ENCODE peak calls at places on chromosome 21, in six cellular contexts. B, D, J, C, Y and G are unnamed samples. For H3K27me3, the result is how much of the 10 kb centered on the place peaks cover.

GRCh38 chr21:28235169-28235892 is 757.3 kb downstream of the LTN1 start:
- DNase-seq in D (no peak), J (no peak), B (no peak), Y (no peak), C (no peak), G (peak)

GRCh38 chr21:28882345-28882744 is 110.3 kb downstream of the LTN1 start:
- DNase-seq in C (no peak), D (no peak), B (no peak), Y (no peak), J (no peak), G (no peak)

GRCh38 chr21:17441370-17441769 is 71.5 kb upstream of the CXADR start:
- DNase-seq in Y (no peak), C (no peak), D (peak), J (no peak), B (no peak), G (peak)

GRCh38 chr21:17454315-17455027 is 58.4 kb upstream of the CXADR start:
- DNase-seq in C (peak), D (no peak), Y (peak), J (peak), B (peak), G (peak)

GRCh38 chr21:26572668-26573381 is at the start of gene CYYR1:
- DNase-seq in J (peak), Y (no peak), C (no peak), B (no peak), D (no peak), G (no peak)

GRCh38 chr21:26210614-26211013 is 40.0 kb upstream of the APP start:
- DNase-seq in C (no peak), D (no peak), Y (no peak), B (no peak), J (no peak), G (no peak)

GRCh38 chr21:15241997-15242767 is 177.4 kb upstream of the NRIP1 start:
- DNase-seq in D (no peak), B (no peak), J (no peak), Y (peak), C (no peak), G (no peak)

GRCh38 chr21:14500873-14501272 is 45.2 kb downstream of the SAMSN1 start:
- DNase-seq in C (no peak), B (no peak), D (no peak), Y (no peak), J (no peak), G (no peak)

GRCh38 chr21:37751268-37751975 is 164.8 kb downstream of the KCNJ6 start:
- DNase-seq in B (no peak), D (no peak), J (no peak), Y (peak), C (no peak), G (no peak)

GRCh38 chr21:15121097-15121654 is 56.4 kb upstream of the NRIP1 start:
- DNase-seq in D (no peak), B (no peak), C (no peak), Y (no peak), J (no peak), G (no peak)

GRCh38 chr21:38645282-38645681 is 147.0 kb upstream of the ERG start:
- DNase-seq in C (no peak), J (no peak), B (no peak), Y (no peak), D (no peak), G (no peak)

GRCh38 chr21:46457801-46458314 is 833 bp upstream of the DIP2A start:
- DNase-seq in Y (no peak), J (peak), C (no peak), D (peak), B (no peak), G (peak)

GRCh38 chr21:41410767-41411448 is 15.1 kb upstream of the MX1 start:
- DNase-seq in Y (no peak), J (no peak), D (no peak), C (no peak), B (no peak), G (no peak)

GRCh38 chr21:38993561-38993960 is 187.8 kb downstream of the ETS2 start:
- DNase-seq in Y (no peak), J (no peak), D (peak), B (peak), C (no peak), G (peak)

GRCh38 chr21:25750085-25750484 is 15.3 kb downstream of the GABPA start:
- DNase-seq in C (no peak), J (no peak), B (no peak), D (no peak), Y (no peak), G (no peak)

GRCh38 chr21:23307065-23307464 is 2300.2 kb downstream of the MRPL39 start:
- DNase-seq in Y (no peak), J (no peak), D (no peak), C (no peak), B (no peak), G (no peak)

GRCh38 chr21:25107708-25108107 is 499.6 kb downstream of the MRPL39 start:
- DNase-seq in B (no peak), J (no peak), Y (no peak), C (no peak), D (no peak), G (no peak)

GRCh38 chr21:40173833-40174232 is 306.6 kb downstream of the PCP4 start:
- DNase-seq in C (no peak), B (no peak), J (no peak), D (no peak), Y (no peak), G (no peak)

GRCh38 chr21:40179167-40179566 is 311.9 kb downstream of the PCP4 start:
- DNase-seq in Y (no peak), D (no peak), J (peak), B (no peak), C (no peak), G (peak)

GRCh38 chr21:40178726-40179125 is 311.5 kb downstream of the PCP4 start:
- DNase-seq in D (no peak), C (no peak), J (no peak), Y (no peak), B (no peak), G (no peak)

GRCh38 chr21:40176732-40177131 is 309.5 kb downstream of the PCP4 start:
- DNase-seq in J (no peak), D (no peak), Y (no peak), B (no peak), C (no peak), G (peak)

GRCh38 chr21:40177979-40178378 is 310.7 kb downstream of the PCP4 start:
- DNase-seq in C (no peak), D (no peak), Y (no peak), B (no peak), J (no peak), G (no peak)
- H3K27me3 ChIP-seq in C (under half), D (under half), Y (under half), B (under half), J (under half), G (under half)

GRCh38 chr21:44727321-44727720 is 15.9 kb upstream of the TSPEAR start:
- DNase-seq in C (no peak), J (no peak), B (no peak), D (no peak), Y (no peak), G (no peak)

GRCh38 chr21:44724926-44725325 is 13.6 kb upstream of the TSPEAR start:
- DNase-seq in Y (no peak), D (no peak), C (no peak), B (no peak), J (no peak), G (no peak)

GRCh38 chr21:44728716-44729115 is 17.3 kb upstream of the TSPEAR start:
- DNase-seq in B (no peak), J (no peak), D (no peak), C (no peak), Y (no peak), G (no peak)

GRCh38 chr21:44727757-44728156 is 16.4 kb upstream of the TSPEAR start:
- DNase-seq in J (no peak), C (no peak), D (no peak), Y (no peak), B (no peak), G (no peak)

DNA sequence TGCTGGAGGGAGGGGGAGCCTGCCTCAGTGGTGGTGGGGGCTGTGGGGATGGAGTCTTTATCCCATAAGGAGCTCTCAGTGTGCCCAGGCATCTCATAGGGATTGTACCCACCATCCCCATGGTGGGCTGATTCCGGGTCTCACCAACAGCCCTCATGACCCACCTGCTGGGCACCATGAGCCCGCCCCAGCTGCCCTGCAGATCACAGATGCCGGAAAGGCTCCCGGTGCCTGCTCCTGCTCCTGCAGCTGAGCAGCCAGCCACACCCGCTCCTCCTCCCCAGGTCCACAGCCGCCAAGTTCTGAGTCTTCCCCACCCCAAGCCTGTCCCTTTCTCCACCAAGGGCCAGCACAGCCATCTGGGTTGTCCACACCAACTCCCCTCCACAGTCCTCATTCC is 15.4 kb upstream of the TSPEAR start:
- DNase-seq in B (no peak), D (no peak), Y (no peak), C (no peak), J (no peak), G (no peak)
- H3K27me3 ChIP-seq in B (under half), D (under half), Y (under half), C (under half), J (under half), G (under half)

DNA sequence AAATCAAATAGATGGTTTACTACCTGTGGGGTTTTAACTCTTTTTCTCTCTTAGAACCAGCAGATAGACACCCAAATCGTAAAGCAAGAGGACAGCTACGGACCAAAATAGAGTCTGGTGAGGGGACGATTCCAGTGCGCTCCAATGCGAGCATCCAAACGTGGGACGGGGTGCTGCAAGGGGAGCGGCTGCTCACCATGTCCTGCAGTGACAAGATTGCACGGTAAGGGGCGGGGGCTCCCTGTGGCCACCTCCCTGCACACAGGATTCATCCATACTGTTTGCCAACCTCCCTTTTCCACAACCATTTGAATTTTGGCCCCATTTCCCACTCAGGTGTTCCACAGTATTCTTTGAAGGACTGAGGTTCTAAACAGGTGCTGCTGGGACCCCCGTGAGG is 102.8 kb downstream of the POFUT2 start:
- DNase-seq in D (no peak), Y (no peak), B (no peak), J (no peak), C (no peak), G (no peak)
- H3K27me3 ChIP-seq in D (under half), Y (under half), B (under half), J (under half), C (under half), G (under half)

GRCh38 chr21:36704281-36704957 is 5.5 kb downstream of the SIM2 start:
- DNase-seq in B (no peak), D (no peak), Y (no peak), J (no peak), C (no peak), G (no peak)
- H3K27me3 ChIP-seq in B (half or more), D (half or more), Y (under half), J (half or more), C (half or more), G (half or more)

DNA sequence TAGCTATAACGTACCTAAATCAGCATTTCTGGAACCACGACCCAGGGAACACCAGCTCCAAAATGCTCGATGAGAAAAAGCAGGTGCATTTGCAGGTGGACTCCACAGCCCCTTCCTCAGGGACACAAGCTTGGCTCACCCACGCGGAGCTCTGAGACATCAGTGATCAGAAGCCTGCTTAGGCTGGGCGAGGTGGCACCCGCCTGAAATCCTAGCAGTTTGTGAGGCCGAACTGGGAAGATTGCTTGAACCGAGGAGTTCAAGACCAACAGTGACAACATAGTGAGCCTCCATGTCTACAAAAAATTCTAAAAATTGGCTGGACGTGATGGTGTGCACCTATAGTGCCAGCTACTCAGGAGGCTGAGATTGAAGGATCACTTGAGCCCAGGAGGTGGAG is 2.5 kb upstream of the TSPEAR start:
- DNase-seq in C (no peak), D (peak), Y (no peak), J (peak), B (peak), G (no peak)
- H3K27me3 ChIP-seq in C (half or more), D (half or more), Y (under half), J (under half), B (under half), G (under half)

DNA sequence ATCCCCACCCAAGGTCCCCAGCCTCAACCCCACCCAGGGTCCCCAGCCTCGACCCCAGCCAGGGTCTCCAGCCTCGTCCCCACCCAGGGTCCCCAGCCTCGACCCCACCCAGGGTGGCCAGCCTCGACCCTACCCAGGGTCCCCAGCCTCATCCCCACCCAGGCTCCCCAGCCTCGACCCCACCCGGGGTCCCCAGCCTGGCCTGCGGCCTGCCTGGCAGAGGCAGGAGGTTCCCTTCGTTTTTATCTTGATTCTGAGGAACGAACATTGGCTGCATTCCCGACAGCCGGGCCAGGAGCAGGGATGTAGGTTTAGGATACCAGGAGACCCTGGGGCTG is 3.4 kb upstream of the PDE9A start:
- DNase-seq in C (no peak), B (no peak), D (peak), J (peak), Y (no peak), G (no peak)
- H3K27me3 ChIP-seq in C (under half), B (under half), D (under half), J (under half), Y (under half), G (under half)

DNA sequence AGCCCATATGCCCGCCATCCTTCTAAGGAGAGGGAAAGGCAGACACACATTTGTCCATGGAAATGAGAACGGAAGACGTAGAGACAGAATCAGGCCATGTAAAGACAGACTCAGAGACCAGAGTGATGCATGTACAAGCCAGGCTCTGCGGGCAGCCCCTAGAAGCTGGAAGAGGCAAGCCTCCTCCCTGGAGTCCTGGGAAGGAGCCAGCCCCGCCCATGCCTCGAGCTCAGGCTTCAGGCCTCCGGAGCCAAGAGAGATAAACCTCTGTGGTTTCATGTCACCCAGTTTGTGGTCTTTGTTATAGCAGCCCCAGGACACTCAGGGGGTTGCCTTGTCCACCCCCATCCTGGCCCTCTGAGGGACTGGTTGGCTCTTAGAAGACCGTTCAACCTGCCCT is 11.6 kb downstream of the PDE9A start:
- DNase-seq in B (no peak), J (no peak), C (no peak), Y (no peak), D (no peak), G (no peak)
- H3K27me3 ChIP-seq in B (under half), J (under half), C (under half), Y (under half), D (under half), G (under half)

DNA sequence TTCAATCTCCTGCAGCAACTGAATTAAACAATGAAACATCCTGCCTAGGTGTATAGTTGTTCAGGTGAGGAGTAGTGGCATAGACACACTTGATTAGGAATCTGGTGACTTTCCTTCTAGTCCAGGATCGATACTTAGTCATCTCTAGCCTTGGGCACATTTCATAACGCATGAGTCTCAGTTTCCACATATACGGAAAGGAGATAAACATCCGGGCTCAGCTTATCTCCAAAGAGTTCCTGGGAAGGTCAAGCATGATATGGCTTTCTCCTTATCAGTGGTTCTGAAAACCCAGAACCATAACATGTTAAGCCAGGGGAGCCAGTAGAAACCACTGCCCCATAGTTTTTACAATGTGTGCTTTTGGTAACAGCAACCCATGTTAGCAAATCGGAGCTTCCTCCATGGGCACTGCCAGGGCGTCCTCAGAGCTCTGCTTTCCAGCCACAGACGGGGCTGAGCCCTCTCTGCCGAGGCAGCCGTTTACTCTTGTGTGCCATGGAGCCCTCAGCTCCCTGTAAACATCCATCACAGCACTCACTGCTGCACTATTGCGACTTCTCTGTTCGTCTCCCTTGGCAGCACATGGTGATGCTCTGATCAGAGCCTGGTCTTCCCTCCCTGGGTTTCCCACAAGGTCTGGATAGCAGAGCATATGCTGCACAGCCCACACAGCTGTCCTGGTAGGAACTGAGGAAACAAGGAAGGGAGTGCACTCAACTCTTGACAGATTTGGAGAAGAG is 34.6 kb downstream of the RUNX1 start:
- DNase-seq in B (no peak), D (no peak), Y (no peak), C (no peak), J (no peak), G (no peak)
- H3K27me3 ChIP-seq in B (under half), D (under half), Y (under half), C (under half), J (under half), G (under half)

DNA sequence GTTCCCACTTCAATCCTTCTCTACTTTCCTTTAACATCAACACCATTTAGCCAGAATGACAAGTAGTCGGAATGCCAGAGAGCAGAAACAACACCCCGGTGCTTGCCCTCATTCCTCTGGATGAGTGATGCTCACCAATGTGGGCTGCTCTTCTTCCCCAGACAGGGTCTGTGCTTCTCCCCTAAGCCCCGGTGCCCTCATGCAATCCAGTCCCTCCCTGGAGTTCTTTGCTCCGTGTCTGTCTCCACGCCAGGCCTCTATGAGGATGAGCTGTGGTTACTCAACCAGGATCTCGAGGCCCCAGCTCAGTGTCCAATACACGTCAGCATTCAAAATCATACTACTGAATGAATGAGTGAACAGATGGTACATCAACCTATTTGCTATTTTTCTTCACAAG is 29.7 kb upstream of the PDE9A start:
- DNase-seq in D (no peak), B (no peak), C (no peak), Y (no peak), J (no peak), G (no peak)
- H3K27me3 ChIP-seq in D (under half), B (under half), C (under half), Y (under half), J (under half), G (under half)

DNA sequence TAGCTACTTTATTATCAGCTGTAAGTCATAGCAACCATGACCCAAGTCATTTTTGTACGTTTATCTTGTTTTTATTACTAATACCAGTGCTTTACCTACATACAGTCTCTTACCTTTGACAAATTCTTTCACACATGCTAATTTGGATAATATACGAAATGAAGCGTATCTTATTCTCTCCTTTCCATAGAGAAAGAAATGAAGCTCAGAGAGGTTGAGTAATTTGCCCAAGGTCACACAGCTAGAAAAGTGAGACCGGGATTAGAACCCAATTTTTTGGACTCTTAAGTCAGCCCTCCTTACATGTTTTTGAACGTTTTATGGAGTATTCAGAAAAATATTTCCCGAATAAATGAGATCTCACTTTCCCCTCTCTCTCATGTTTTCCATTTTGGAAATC is 52.6 kb downstream of the OLIG1 start:
- DNase-seq in B (no peak), J (no peak), Y (no peak), D (no peak), C (no peak), G (no peak)
- H3K27me3 ChIP-seq in B (under half), J (under half), Y (under half), D (under half), C (under half), G (under half)